ENCODE peak calls at places on chromosome 17, in five cellular contexts. U is psoas muscle; M is Jurkat, Clone E6-1; L is adrenal gland; Q is adipocyte. S is an unnamed sample.

GRCh38 chr17:40548982-40549680 is 16.1 kb downstream of the CCR7 start:
- DNase-seq in U (peak; percentile 78), M (no peak), L (peak; percentile 38), Q (peak; percentile 88), S (peak; percentile 96)

GRCh38 chr17:76014925-76015261 is 12.2 kb downstream of the EVPL start:
- DNase-seq in Q (no peak), M (no peak), L (no peak), U (no peak), S (no peak)

GRCh38 chr17:35713069-35713728 is 18.2 kb upstream of the RASL10B start:
- DNase-seq in L (peak; percentile 39), U (no peak), M (peak; percentile 42), Q (peak; percentile 80), S (peak; percentile 95)

GRCh38 chr17:12545877-12546513 is 119.7 kb upstream of the MYOCD start:
- DNase-seq in L (peak; percentile 15), M (peak; percentile 25), U (no peak), Q (peak; percentile 83), S (no peak)

GRCh38 chr17:34235389-34236028 is 19.6 kb upstream of the CCL2 start:
- DNase-seq in U (peak; percentile 75), Q (no peak), L (peak; percentile 54), M (no peak), S (no peak)

GRCh38 chr17:8574687-8575086 is 55.8 kb downstream of the MYH10 start:
- DNase-seq in Q (no peak), U (no peak), L (no peak), M (no peak), S (no peak)

GRCh38 chr17:39591958-39592954 is 15.5 kb downstream of the NEUROD2 start:
- DNase-seq in U (no peak), M (peak; percentile 40), Q (peak; percentile 62), L (no peak), S (peak; percentile 3)

GRCh38 chr17:79174193-79174765 is 99.7 kb downstream of the ENGASE start:
- DNase-seq in L (no peak), M (no peak), U (no peak), Q (no peak), S (no peak)

GRCh38 chr17:50565559-50566350 is 5.2 kb downstream of the CACNA1G start:
- DNase-seq in U (no peak), L (no peak), Q (no peak), M (no peak), S (no peak)

GRCh38 chr17:9002610-9003354 is 18.5 kb upstream of the NTN1 start:
- DNase-seq in U (no peak), Q (no peak), M (no peak), L (no peak), S (no peak)

GRCh38 chr17:56269509-56269908 is 116.2 kb downstream of the ANKFN1 start:
- DNase-seq in Q (peak; percentile 44), U (no peak), M (no peak), L (no peak), S (no peak)

DNA sequence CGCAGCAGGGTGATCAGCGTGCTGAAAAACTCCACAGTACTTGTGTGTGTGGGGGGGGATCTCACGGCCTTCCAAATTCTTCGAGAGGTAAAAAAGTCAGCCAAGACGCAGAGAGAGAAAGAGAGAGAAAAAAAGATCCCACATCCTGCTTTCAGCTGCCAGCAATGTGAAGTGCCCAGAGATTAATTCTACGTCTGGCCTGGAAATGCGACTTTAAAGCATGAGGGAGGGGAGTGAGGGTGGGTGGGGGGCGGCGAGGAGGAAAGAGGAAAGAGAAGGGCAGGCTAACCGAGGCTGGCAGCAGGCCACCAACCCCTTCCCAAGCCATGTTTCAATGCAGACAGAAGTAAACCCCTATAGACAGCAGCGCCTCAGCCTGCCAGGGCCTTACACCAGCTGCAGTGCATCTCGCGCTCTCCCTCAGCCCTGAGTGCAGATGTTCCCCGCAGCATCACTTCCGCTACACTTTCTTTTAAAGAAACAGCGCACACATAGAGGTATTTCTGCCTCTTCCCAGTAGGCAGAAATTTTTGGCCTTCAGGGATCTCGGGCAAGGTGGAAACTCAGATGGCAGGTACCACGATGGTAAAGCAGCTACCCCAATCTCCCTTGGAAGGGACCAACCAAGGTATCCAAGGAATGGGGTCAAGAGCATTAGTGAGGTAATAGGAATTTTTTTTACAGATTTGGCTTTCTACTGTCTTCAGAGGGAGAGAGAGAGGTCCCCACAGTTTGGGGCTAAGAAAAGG is 87.8 kb downstream of the SMG6 start:
- DNase-seq in M (peak; percentile 91), L (peak; percentile 47), U (peak; percentile 75), Q (peak; percentile 90), S (peak; percentile 80)
- H3K4me3 ChIP-seq in M (peak overlapping the region; percentile 54), L (no peak overlapping the region), U (peak overlapping the region; percentile 40), Q (peak overlapping the region; percentile 69), S (peak overlapping the region; percentile 27)

GRCh38 chr17:28191018-28191417 is 128.0 kb upstream of the TMEM97 start:
- DNase-seq in U (no peak), M (no peak), Q (no peak), L (no peak), S (no peak)

GRCh38 chr17:28193241-28193640 is 125.8 kb upstream of the TMEM97 start:
- DNase-seq in L (no peak), U (no peak), M (no peak), Q (no peak), S (no peak)

GRCh38 chr17:28188841-28189263 is 130.1 kb upstream of the TMEM97 start:
- DNase-seq in U (no peak), L (no peak), M (no peak), Q (no peak), S (no peak)

GRCh38 chr17:28187931-28188330 is 131.1 kb upstream of the TMEM97 start:
- DNase-seq in L (no peak), Q (no peak), U (no peak), M (no peak), S (no peak)

DNA sequence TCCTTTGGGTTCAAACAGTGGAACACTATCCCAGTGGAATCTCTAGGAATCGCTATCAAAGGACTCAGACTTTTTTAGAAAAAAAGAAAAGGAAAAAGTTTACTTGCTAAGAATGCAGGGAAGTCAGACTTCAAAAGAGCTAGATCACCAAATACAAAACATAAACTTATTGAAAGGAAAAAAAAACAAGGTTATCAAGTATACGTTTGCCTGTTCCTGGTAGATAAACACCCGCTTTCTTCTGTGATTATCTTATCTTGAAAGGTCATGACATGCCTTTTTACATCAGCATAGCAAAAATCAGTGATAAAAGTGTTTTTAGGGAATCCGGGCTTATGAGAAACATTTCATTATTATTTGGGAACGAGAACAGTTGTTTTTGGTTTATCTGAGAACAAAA is 129.3 kb upstream of the TMEM97 start:
- DNase-seq in L (no peak), U (no peak), M (no peak), Q (no peak), S (no peak)
- H3K4me3 ChIP-seq in L (no peak overlapping the region), U (no peak overlapping the region), M (no peak overlapping the region), Q (no peak overlapping the region), S (no peak overlapping the region)

GRCh38 chr17:73293031-73293430 is 18.8 kb downstream of the CDC42EP4 start:
- DNase-seq in L (no peak), U (no peak), Q (no peak), M (no peak), S (no peak)
- H3K4me3 ChIP-seq in L (no peak overlapping the region), U (no peak overlapping the region), Q (no peak overlapping the region), M (no peak overlapping the region), S (no peak overlapping the region)

DNA sequence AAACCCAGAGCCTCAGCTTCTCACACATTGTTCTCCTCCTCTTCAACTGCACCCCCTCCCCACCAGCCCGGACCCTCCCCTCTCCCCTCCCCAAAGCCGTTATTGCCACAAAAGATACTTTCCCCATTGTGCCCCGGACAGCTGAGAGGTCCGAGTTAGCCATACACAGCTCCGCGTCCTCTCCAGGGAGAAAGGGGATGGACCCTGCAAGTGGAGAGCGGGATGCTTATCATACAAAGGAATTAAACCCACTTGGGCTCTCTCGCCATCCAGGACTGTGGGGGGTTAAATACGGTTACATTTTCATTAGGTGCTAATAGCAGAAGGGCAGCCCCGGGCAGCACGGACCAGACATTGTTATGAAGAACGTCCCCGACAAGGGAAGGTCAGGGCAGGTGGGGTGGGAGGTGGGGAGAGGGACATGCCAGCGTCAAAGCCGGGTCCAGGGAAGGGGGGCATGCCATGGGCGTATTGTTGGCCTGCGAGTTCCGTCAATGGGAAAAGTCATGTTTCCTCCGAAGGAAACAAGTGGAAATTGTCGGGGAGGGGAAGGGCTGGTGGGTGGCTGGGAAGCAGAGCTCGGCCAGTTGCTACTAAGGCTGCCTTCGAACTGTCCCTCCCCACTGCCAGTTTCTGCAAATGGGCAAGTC is 99.1 kb downstream of the SOX9 start:
- DNase-seq in U (no peak), M (no peak), Q (no peak), L (no peak), S (no peak)
- H3K4me3 ChIP-seq in U (no peak overlapping the region), M (no peak overlapping the region), Q (no peak overlapping the region), L (no peak overlapping the region), S (no peak overlapping the region)

GRCh38 chr17:46853896-46854444 is 2.6 kb downstream of the WNT9B start:
- DNase-seq in M (no peak), L (no peak), U (no peak), Q (peak; percentile 52), S (no peak)

GRCh38 chr17:46847204-46848191 is 3.9 kb upstream of the WNT9B start:
- DNase-seq in Q (no peak), U (no peak), L (no peak), M (no peak), S (no peak)

GRCh38 chr17:46848534-46848933 is 2.8 kb upstream of the WNT9B start:
- DNase-seq in Q (no peak), M (no peak), U (no peak), L (no peak), S (no peak)

GRCh38 chr17:46851029-46851741 is at the start of gene WNT9B:
- DNase-seq in L (no peak), Q (peak; percentile 55), U (no peak), M (no peak), S (no peak)

DNA sequence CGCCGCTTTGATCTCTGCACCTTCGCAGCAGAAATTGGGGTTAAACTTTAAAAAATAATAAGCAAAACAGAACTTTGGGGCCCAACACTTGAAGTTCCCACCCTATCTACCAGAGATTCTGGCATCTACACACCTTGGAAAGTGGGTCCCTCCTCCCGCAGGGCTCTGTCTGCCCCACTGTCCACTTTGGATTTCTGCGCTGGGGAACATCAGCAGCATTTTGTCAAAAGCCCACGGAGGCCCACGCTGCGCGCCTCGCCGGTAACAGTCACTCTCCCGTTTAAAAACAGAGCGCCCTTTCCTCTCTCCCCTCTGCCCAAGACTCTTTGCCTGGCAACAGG is 725 bp upstream of the WNT9B start:
- DNase-seq in L (no peak), Q (no peak), M (no peak), U (no peak), S (no peak)
- H3K4me3 ChIP-seq in L (no peak overlapping the region), Q (no peak overlapping the region), M (no peak overlapping the region), U (peak overlapping the region; percentile 56), S (no peak overlapping the region)

S was measured in skeletal muscle cell.